ENCODE peak calls at places on chromosomes 12 and 14, in eight cellular contexts. One of them, this sample, is unnamed.

GRCh38 chr12:57552306-57552651 is 2.4 kb downstream of the KIF5A start:
- DNase-seq in activated T-helper 1 cell treated with anti-CD3 and anti-CD28 coated beads, Interleukin-2, amount 50 U/mL, for 16 hours: no peak
- DNase-seq in HFFc6: no peak
- DNase-seq in T-helper 2 cell: no peak
- DNase-seq in naive thymus-derived CD4-positive, alpha-beta T cell: no peak
- DNase-seq in brain microvascular endothelial cell: no peak
- DNase-seq in EL: no peak
- DNase-seq in cardiac muscle cell: no peak
- DNase-seq in this sample: no peak

GRCh38 chr14:74954947-74955228 is 509 bp downstream of the PGF start:
- DNase-seq in activated T-helper 1 cell treated with anti-CD3 and anti-CD28 coated beads, Interleukin-2, amount 50 U/mL, for 16 hours: no peak
- DNase-seq in HFFc6: no peak
- DNase-seq in T-helper 2 cell: no peak
- DNase-seq in naive thymus-derived CD4-positive, alpha-beta T cell: no peak
- DNase-seq in brain microvascular endothelial cell: no peak
- DNase-seq in EL: no peak
- DNase-seq in cardiac muscle cell: no peak
- DNase-seq in this sample: no peak

GRCh38 chr12:130952545-130952954 is 1.2 kb upstream of the ADGRD1 start:
- DNase-seq in activated T-helper 1 cell treated with anti-CD3 and anti-CD28 coated beads, Interleukin-2, amount 50 U/mL, for 16 hours: no peak
- DNase-seq in HFFc6: no peak
- DNase-seq in T-helper 2 cell: no peak
- DNase-seq in naive thymus-derived CD4-positive, alpha-beta T cell: no peak
- DNase-seq in brain microvascular endothelial cell: no peak
- DNase-seq in EL: no peak
- DNase-seq in cardiac muscle cell: peak; percentile 47
- DNase-seq in this sample: no peak

GRCh38 chr12:119695034-119695433 is 27.1 kb downstream of the PRKAB1 start:
- DNase-seq in activated T-helper 1 cell treated with anti-CD3 and anti-CD28 coated beads, Interleukin-2, amount 50 U/mL, for 16 hours: no peak
- DNase-seq in HFFc6: no peak
- DNase-seq in T-helper 2 cell: no peak
- DNase-seq in naive thymus-derived CD4-positive, alpha-beta T cell: no peak
- DNase-seq in brain microvascular endothelial cell: peak; percentile 5
- DNase-seq in EL: no peak
- DNase-seq in cardiac muscle cell: peak; percentile 32
- DNase-seq in this sample: no peak

GRCh38 chr14:37591311-37591940 is 3.6 kb downstream of the FOXA1 start:
- DNase-seq in activated T-helper 1 cell treated with anti-CD3 and anti-CD28 coated beads, Interleukin-2, amount 50 U/mL, for 16 hours: no peak
- DNase-seq in HFFc6: no peak
- DNase-seq in T-helper 2 cell: no peak
- DNase-seq in naive thymus-derived CD4-positive, alpha-beta T cell: no peak
- DNase-seq in brain microvascular endothelial cell: no peak
- DNase-seq in EL: no peak
- DNase-seq in cardiac muscle cell: no peak
- DNase-seq in this sample: no peak

GRCh38 chr12:28313631-28314030 is 123.4 kb downstream of the CCDC91 start:
- DNase-seq in activated T-helper 1 cell treated with anti-CD3 and anti-CD28 coated beads, Interleukin-2, amount 50 U/mL, for 16 hours: no peak
- DNase-seq in HFFc6: peak; percentile 5
- DNase-seq in T-helper 2 cell: no peak
- DNase-seq in naive thymus-derived CD4-positive, alpha-beta T cell: no peak
- DNase-seq in brain microvascular endothelial cell: peak; percentile 19
- DNase-seq in EL: peak; percentile 39
- DNase-seq in cardiac muscle cell: no peak
- DNase-seq in this sample: no peak

GRCh38 chr12:53567961-53568360 is 58.2 kb downstream of the ATF7 start:
- DNase-seq in activated T-helper 1 cell treated with anti-CD3 and anti-CD28 coated beads, Interleukin-2, amount 50 U/mL, for 16 hours: no peak
- DNase-seq in HFFc6: no peak
- DNase-seq in T-helper 2 cell: no peak
- DNase-seq in naive thymus-derived CD4-positive, alpha-beta T cell: no peak
- DNase-seq in brain microvascular endothelial cell: no peak
- DNase-seq in EL: no peak
- DNase-seq in cardiac muscle cell: no peak
- DNase-seq in this sample: no peak

GRCh38 chr14:68807987-68808386 is 15.1 kb upstream of the ZFP36L1 start:
- DNase-seq in activated T-helper 1 cell treated with anti-CD3 and anti-CD28 coated beads, Interleukin-2, amount 50 U/mL, for 16 hours: no peak
- DNase-seq in HFFc6: no peak
- DNase-seq in T-helper 2 cell: no peak
- DNase-seq in naive thymus-derived CD4-positive, alpha-beta T cell: no peak
- DNase-seq in brain microvascular endothelial cell: no peak
- DNase-seq in EL: no peak
- DNase-seq in cardiac muscle cell: no peak
- DNase-seq in this sample: no peak

GRCh38 chr12:116015525-116015924 is 262.0 kb downstream of the MED13L start:
- DNase-seq in activated T-helper 1 cell treated with anti-CD3 and anti-CD28 coated beads, Interleukin-2, amount 50 U/mL, for 16 hours: no peak
- DNase-seq in HFFc6: peak; percentile 49
- DNase-seq in T-helper 2 cell: no peak
- DNase-seq in naive thymus-derived CD4-positive, alpha-beta T cell: no peak
- DNase-seq in brain microvascular endothelial cell: peak; percentile 25
- DNase-seq in EL: peak; percentile 50
- DNase-seq in cardiac muscle cell: peak; percentile 64
- DNase-seq in this sample: no peak

GRCh38 chr12:130752692-130753230 is 36.7 kb upstream of the RIMBP2 start:
- DNase-seq in activated T-helper 1 cell treated with anti-CD3 and anti-CD28 coated beads, Interleukin-2, amount 50 U/mL, for 16 hours: no peak
- DNase-seq in HFFc6: no peak
- DNase-seq in T-helper 2 cell: no peak
- DNase-seq in naive thymus-derived CD4-positive, alpha-beta T cell: no peak
- DNase-seq in brain microvascular endothelial cell: no peak
- DNase-seq in EL: no peak
- DNase-seq in cardiac muscle cell: peak; percentile 36
- DNase-seq in this sample: no peak

GRCh38 chr12:56346663-56347062 is 8.0 kb downstream of the IL23A start:
- DNase-seq in activated T-helper 1 cell treated with anti-CD3 and anti-CD28 coated beads, Interleukin-2, amount 50 U/mL, for 16 hours: no peak
- DNase-seq in HFFc6: no peak
- DNase-seq in T-helper 2 cell: no peak
- DNase-seq in naive thymus-derived CD4-positive, alpha-beta T cell: no peak
- DNase-seq in brain microvascular endothelial cell: no peak
- DNase-seq in EL: no peak
- DNase-seq in cardiac muscle cell: no peak
- DNase-seq in this sample: no peak

GRCh38 chr12:128069359-128069997 is 197.5 kb upstream of the TMEM132C start:
- DNase-seq in activated T-helper 1 cell treated with anti-CD3 and anti-CD28 coated beads, Interleukin-2, amount 50 U/mL, for 16 hours: no peak
- DNase-seq in HFFc6: peak; percentile 16
- DNase-seq in T-helper 2 cell: no peak
- DNase-seq in naive thymus-derived CD4-positive, alpha-beta T cell: no peak
- DNase-seq in brain microvascular endothelial cell: peak; percentile 59
- DNase-seq in EL: peak; percentile 67
- DNase-seq in cardiac muscle cell: peak; percentile 75
- DNase-seq in this sample: no peak

GRCh38 chr14:54000341-54000811 is 43.8 kb upstream of the BMP4 start:
- DNase-seq in activated T-helper 1 cell treated with anti-CD3 and anti-CD28 coated beads, Interleukin-2, amount 50 U/mL, for 16 hours: no peak
- DNase-seq in HFFc6: peak; percentile 45
- DNase-seq in T-helper 2 cell: no peak
- DNase-seq in naive thymus-derived CD4-positive, alpha-beta T cell: no peak
- DNase-seq in brain microvascular endothelial cell: peak; percentile 62
- DNase-seq in EL: peak; percentile 85
- DNase-seq in cardiac muscle cell: no peak
- DNase-seq in this sample: no peak

GRCh38 chr12:110561471-110562201 is 21.5 kb downstream of the PPTC7 start:
- DNase-seq in activated T-helper 1 cell treated with anti-CD3 and anti-CD28 coated beads, Interleukin-2, amount 50 U/mL, for 16 hours: no peak
- DNase-seq in HFFc6: no peak
- DNase-seq in T-helper 2 cell: no peak
- DNase-seq in naive thymus-derived CD4-positive, alpha-beta T cell: no peak
- DNase-seq in brain microvascular endothelial cell: no peak
- DNase-seq in EL: no peak
- DNase-seq in cardiac muscle cell: no peak
- DNase-seq in this sample: no peak

GRCh38 chr12:34345801-34346200 is 323.5 kb downstream of the ALG10 start:
- DNase-seq in activated T-helper 1 cell treated with anti-CD3 and anti-CD28 coated beads, Interleukin-2, amount 50 U/mL, for 16 hours: no peak
- DNase-seq in HFFc6: no peak
- DNase-seq in T-helper 2 cell: no peak
- DNase-seq in naive thymus-derived CD4-positive, alpha-beta T cell: no peak
- DNase-seq in brain microvascular endothelial cell: no peak
- DNase-seq in EL: no peak
- DNase-seq in cardiac muscle cell: no peak
- DNase-seq in this sample: no peak

GRCh38 chr12:80222261-80222660 is 122.9 kb downstream of the OTOGL start:
- DNase-seq in activated T-helper 1 cell treated with anti-CD3 and anti-CD28 coated beads, Interleukin-2, amount 50 U/mL, for 16 hours: no peak
- DNase-seq in HFFc6: no peak
- DNase-seq in T-helper 2 cell: no peak
- DNase-seq in naive thymus-derived CD4-positive, alpha-beta T cell: no peak
- DNase-seq in brain microvascular endothelial cell: peak; percentile 11
- DNase-seq in EL: no peak
- DNase-seq in cardiac muscle cell: no peak
- DNase-seq in this sample: no peak